ENCODE peak calls at places on chromosome 16, in eight cellular contexts. Y is Panc1, V is left ventricle myocardium inferior, G is cardiac muscle cell, I is heart left ventricle, A is astrocyte, E is ovary, C is brain microvascular endothelial cell. Z is an unnamed sample.

GRCh38 chr16:21952040-21952792 is 945 bp upstream of the UQCRC2 start:
- DNase-seq in A (peak), Y (no peak), E (peak), G (peak), I (peak), V (peak), C (peak), Z (peak)

GRCh38 chr16:17475104-17475503 is 4.3 kb upstream of the XYLT1 start:
- DNase-seq in G (no peak), V (no peak), E (no peak), Y (no peak), A (no peak), I (no peak), C (no peak), Z (no peak)

GRCh38 chr16:49341706-49342105 is 31.9 kb upstream of the C16orf78 start:
- DNase-seq in G (no peak), Y (no peak), I (no peak), C (no peak), V (no peak), E (no peak), A (no peak), Z (peak)

GRCh38 chr16:17963185-17963836 is 373.2 kb downstream of the NPIPA8 start:
- DNase-seq in A (no peak), V (no peak), C (no peak), Y (no peak), E (no peak), G (no peak), I (no peak), Z (no peak)

GRCh38 chr16:84795338-84796053 is 24.3 kb upstream of the CRISPLD2 start:
- DNase-seq in I (peak), V (peak), C (peak), E (peak), G (peak), Y (no peak), A (peak), Z (peak)

GRCh38 chr16:65658339-65659275 is 536.7 kb upstream of the CDH11 start:
- DNase-seq in C (peak), E (no peak), G (peak), V (no peak), Y (no peak), I (peak), A (peak), Z (no peak)

GRCh38 chr16:81837312-81837748 is 58.2 kb downstream of the PLCG2 start:
- DNase-seq in G (no peak), E (no peak), I (no peak), C (no peak), A (no peak), Y (no peak), V (no peak), Z (no peak)

GRCh38 chr16:48684148-48684547 is 74.2 kb upstream of the N4BP1 start:
- DNase-seq in A (no peak), V (no peak), Y (no peak), I (no peak), C (no peak), E (no peak), G (no peak), Z (no peak)

GRCh38 chr16:84739349-84740124 is 39.7 kb downstream of the USP10 start:
- DNase-seq in Y (no peak), G (peak), E (no peak), C (peak), V (no peak), I (no peak), A (peak), Z (no peak)

GRCh38 chr16:85570213-85570734 is 42.8 kb upstream of the GSE1 start:
- DNase-seq in G (no peak), C (no peak), Y (no peak), V (no peak), I (no peak), E (no peak), A (no peak), Z (no peak)

GRCh38 chr16:2040450-2041105 is 7.1 kb downstream of the NTHL1 start:
- DNase-seq in G (no peak), C (no peak), I (no peak), V (no peak), A (no peak), E (peak), Y (no peak), Z (no peak)

GRCh38 chr16:46858151-46858550 is 26.0 kb upstream of the GPT2 start:
- DNase-seq in A (no peak), C (no peak), G (no peak), E (no peak), I (no peak), Y (no peak), V (no peak), Z (no peak)

GRCh38 chr16:77297996-77298637 is 98.9 kb downstream of the SYCE1L start:
- DNase-seq in G (peak), V (no peak), I (no peak), Y (no peak), E (no peak), A (peak), C (peak), Z (no peak)

GRCh38 chr16:12468552-12468951 is 335.1 kb downstream of the CPPED1 start:
- DNase-seq in E (no peak), V (no peak), Y (no peak), I (no peak), C (no peak), A (no peak), G (no peak), Z (no peak)
- TF ChIP-seq CTCF in E (no peak), V (no peak), Y (no peak), I (no peak), C (peak), A (no peak), G (no peak), Z (no peak)

GRCh38 chr16:72025404-72026114 is 17.0 kb downstream of the DHODH start:
- DNase-seq in A (no peak), C (no peak), V (no peak), I (no peak), E (no peak), G (no peak), Y (no peak), Z (no peak)
- H3K27ac ChIP-seq in A (no peak), C (no peak), V (no peak), I (no peak), E (no peak), G (no peak), Y (no peak), Z (no peak)

GRCh38 chr16:70510216-70510615 is 13.1 kb downstream of the COG4 start:
- DNase-seq in E (no peak), I (no peak), G (no peak), Y (no peak), A (no peak), C (no peak), V (no peak), Z (no peak)
- H3K4me3 ChIP-seq in E (no peak), I (no peak), G (no peak), Y (no peak), A (no peak), C (no peak), V (no peak), Z (no peak)

GRCh38 chr16:5027575-5028235 is 6.0 kb downstream of the NAGPA start:
- DNase-seq in I (peak), E (no peak), C (no peak), Y (no peak), G (no peak), A (no peak), V (no peak), Z (no peak)

GRCh38 chr16:5027086-5027485 is 6.6 kb downstream of the NAGPA start:
- DNase-seq in V (no peak), G (no peak), E (no peak), Y (no peak), C (no peak), A (no peak), I (no peak), Z (no peak)

GRCh38 chr16:5024632-5025031 is 9.1 kb downstream of the NAGPA start:
- DNase-seq in G (no peak), V (no peak), Y (no peak), C (no peak), A (peak), E (no peak), I (no peak), Z (no peak)

GRCh38 chr16:5026664-5027063 is 7.1 kb downstream of the NAGPA start:
- DNase-seq in V (no peak), G (no peak), Y (no peak), E (no peak), I (peak), A (no peak), C (no peak), Z (no peak)

DNA sequence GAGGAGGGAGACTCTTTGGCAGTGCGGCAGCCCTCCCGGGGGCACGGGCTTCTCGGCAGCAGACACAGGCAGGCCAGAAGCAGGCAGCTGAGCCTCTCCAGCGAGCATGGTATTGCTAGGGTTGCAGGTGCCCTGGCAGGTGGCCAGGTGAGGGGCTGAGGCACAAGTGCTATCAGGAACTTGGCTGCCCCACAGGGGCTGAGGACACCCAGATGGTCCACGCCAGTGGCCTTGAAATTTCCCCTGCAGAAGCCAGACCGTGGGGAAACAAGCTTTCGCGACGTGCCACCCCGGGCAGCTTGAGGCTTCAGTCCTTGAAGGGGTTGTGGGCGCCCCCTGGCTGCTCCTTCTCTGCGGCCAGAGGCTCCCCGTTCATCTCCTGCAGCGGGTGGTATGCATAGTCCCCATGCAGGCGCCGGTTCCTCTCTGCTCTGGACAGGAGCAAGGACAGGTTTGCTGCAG is 8.5 kb downstream of the NAGPA start:
- DNase-seq in A (no peak), G (peak), I (no peak), Y (no peak), C (no peak), V (peak), E (peak), Z (no peak)
- TF ChIP-seq CTCF in A (peak), G (peak), I (peak), Y (no peak), C (peak), V (peak), E (no peak), Z (no peak)

GRCh38 chr16:68806422-68806821 is 36.9 kb upstream of the TANGO6 start:
- DNase-seq in C (no peak), E (no peak), G (no peak), A (no peak), I (no peak), V (no peak), Y (no peak), Z (no peak)

GRCh38 chr16:68798398-68798797 is 44.9 kb upstream of the TANGO6 start:
- DNase-seq in C (no peak), G (no peak), E (no peak), A (no peak), I (no peak), V (no peak), Y (no peak), Z (no peak)

GRCh38 chr16:68800257-68800875 is 43.0 kb upstream of the TANGO6 start:
- DNase-seq in C (peak), A (peak), V (no peak), I (peak), G (peak), E (peak), Y (peak), Z (no peak)

GRCh38 chr16:68802190-68802589 is 41.1 kb upstream of the TANGO6 start:
- DNase-seq in A (peak), I (no peak), Y (no peak), V (no peak), C (peak), E (no peak), G (peak), Z (no peak)
- H3K27ac ChIP-seq in A (peak), I (no peak), Y (no peak), V (no peak), C (peak), E (no peak), G (no peak), Z (no peak)

GRCh38 chr16:88805340-88805715 is 1.7 kb downstream of the CDT1 start:
- DNase-seq in C (no peak), G (no peak), I (no peak), Y (no peak), E (no peak), A (no peak), V (no peak), Z (no peak)
- H3K4me3 ChIP-seq in C (peak), G (no peak), I (peak), Y (no peak), E (no peak), A (no peak), V (no peak), Z (no peak)

DNA sequence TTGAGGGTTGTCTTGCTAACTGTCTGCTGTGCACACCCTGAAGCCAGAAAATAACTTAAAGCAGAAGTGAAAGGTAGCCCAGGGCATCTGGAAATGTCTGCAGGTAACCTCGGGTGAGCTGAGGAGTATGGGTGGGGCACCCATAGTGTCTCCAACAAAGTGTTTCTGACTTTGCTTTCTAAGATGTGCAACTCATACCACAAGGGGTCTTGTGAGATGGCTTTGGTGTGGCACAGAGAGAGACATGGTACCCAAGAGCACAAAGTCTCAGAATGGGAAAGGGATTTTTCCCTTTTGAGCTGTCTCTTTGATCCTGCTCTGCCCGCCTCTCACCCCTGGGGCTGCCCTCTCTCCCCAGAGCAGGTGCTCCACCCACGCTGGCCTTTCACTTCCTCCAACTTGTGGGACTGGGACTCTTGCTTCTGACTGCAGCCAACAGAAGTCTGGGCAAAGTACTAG is 6.9 kb downstream of the CHD9 start:
- DNase-seq in V (peak), A (no peak), C (no peak), I (peak), E (no peak), G (no peak), Y (no peak), Z (no peak)
- TF ChIP-seq CTCF in V (no peak), A (no peak), C (no peak), I (no peak), E (no peak), G (no peak), Y (no peak), Z (no peak)

GRCh38 chr16:75065808-75066149 is 50.8 kb downstream of the LDHD start:
- DNase-seq in V (no peak), I (no peak), A (no peak), Y (no peak), C (no peak), G (no peak), E (no peak), Z (no peak)

GRCh38 chr16:75066861-75067447 is 49.6 kb downstream of the LDHD start:
- DNase-seq in V (no peak), G (no peak), E (no peak), A (no peak), C (no peak), Y (no peak), I (no peak), Z (no peak)

GRCh38 chr16:75063549-75064082 is 53.0 kb downstream of the LDHD start:
- DNase-seq in V (no peak), Y (no peak), A (no peak), I (no peak), G (no peak), E (no peak), C (no peak), Z (no peak)

GRCh38 chr16:75064403-75065148 is 52.0 kb downstream of the LDHD start:
- DNase-seq in C (no peak), Y (no peak), A (peak), I (no peak), G (no peak), E (no peak), V (no peak), Z (no peak)

GRCh38 chr16:75065149-75065807 is 51.3 kb downstream of the LDHD start:
- DNase-seq in C (no peak), E (no peak), Y (no peak), G (no peak), A (no peak), V (no peak), I (no peak), Z (no peak)
- H3K27ac ChIP-seq in C (no peak), E (no peak), Y (peak), G (no peak), A (no peak), V (peak), I (no peak), Z (no peak)

GRCh38 chr16:86572041-86572521 is 5.5 kb downstream of the FOXC2 start:
- DNase-seq in I (no peak), C (no peak), V (no peak), A (no peak), Y (no peak), G (no peak), E (no peak), Z (no peak)
- H3K4me3 ChIP-seq in I (peak), C (peak), V (peak), A (peak), Y (peak), G (no peak), E (no peak), Z (peak)

GRCh38 chr16:12784076-12784475 is 19.6 kb downstream of the CPPED1 start:
- DNase-seq in A (no peak), I (no peak), E (no peak), V (no peak), G (no peak), Y (no peak), C (peak), Z (no peak)

GRCh38 chr16:12786077-12786476 is 17.6 kb downstream of the CPPED1 start:
- DNase-seq in A (no peak), C (no peak), Y (no peak), E (no peak), G (no peak), I (no peak), V (no peak), Z (no peak)

GRCh38 chr16:12780467-12780866 is 23.2 kb downstream of the CPPED1 start:
- DNase-seq in C (no peak), A (no peak), V (no peak), G (no peak), E (no peak), Y (no peak), I (no peak), Z (peak)

DNA sequence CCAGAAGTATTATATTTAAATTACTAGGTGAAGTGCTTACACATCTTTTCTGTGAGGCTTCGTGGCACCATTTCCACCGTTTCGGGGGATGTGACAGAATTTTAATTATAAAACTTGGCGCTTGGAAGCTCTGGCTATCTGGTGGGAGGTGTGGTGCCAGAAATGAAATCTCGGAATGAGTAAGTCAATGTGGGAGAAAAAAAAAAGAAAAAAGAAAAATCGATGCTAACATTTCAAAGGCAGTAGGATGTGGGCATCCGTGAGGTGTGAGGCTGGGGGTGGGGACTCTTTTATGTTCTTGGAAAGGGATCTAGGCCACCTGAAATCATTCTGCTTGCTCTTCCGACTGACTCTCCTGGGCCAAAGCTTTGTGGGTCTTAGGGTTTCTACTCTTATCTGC is 21.9 kb downstream of the CPPED1 start:
- DNase-seq in V (no peak), G (no peak), E (no peak), A (no peak), C (no peak), Y (no peak), I (no peak), Z (no peak)
- TF ChIP-seq CTCF in V (no peak), G (no peak), E (no peak), A (no peak), C (no peak), Y (no peak), I (no peak), Z (no peak)

Z was measured in coronary artery.